ENCODE peak calls at places on chromosomes 13 and 19, in five cellular contexts. W, S, C, N and L are unnamed samples.

GRCh38 chr13:44301639-44302015 is 72.0 kb upstream of the SERP2 start:
- DNase-seq in S (no peak), W (no peak), C (no peak), N (no peak), L (no peak)

GRCh38 chr13:63455938-63456337 is 2040.3 kb upstream of the PCDH20 start:
- DNase-seq in W (no peak), S (no peak), N (no peak), C (no peak), L (no peak)

GRCh38 chr13:75480691-75481175 is 1.2 kb downstream of the TBC1D4 start:
- DNase-seq in W (no peak), C (peak; percentile 31), N (peak; percentile 54), S (peak; percentile 28), L (peak; percentile 76)

GRCh38 chr13:44243198-44243852 is 130.3 kb upstream of the SERP2 start:
- DNase-seq in S (no peak), C (peak; percentile 61), N (peak; percentile 16), W (no peak), L (peak; percentile 84)

GRCh38 chr19:30170081-30170480 is 202.1 kb upstream of the ZNF536 start:
- DNase-seq in S (no peak), W (no peak), C (no peak), N (no peak), L (no peak)

GRCh38 chr19:10335149-10336053 is 2.1 kb upstream of the RAVER1 start:
- DNase-seq in C (no peak), S (no peak), W (no peak), N (no peak), L (no peak)

GRCh38 chr13:43730642-43731041 is 56.1 kb downstream of the ENOX1 start:
- DNase-seq in C (no peak), N (no peak), W (no peak), S (no peak), L (no peak)

GRCh38 chr19:7901337-7901736 is 2.3 kb upstream of the MAP2K7 start:
- DNase-seq in C (no peak), N (no peak), S (no peak), W (no peak), L (no peak)

GRCh38 chr19:1266116-1266817 is 2.9 kb upstream of the CIRBP start:
- DNase-seq in S (peak; percentile 73), W (no peak), C (peak; percentile 96), N (peak; percentile 94), L (peak; percentile 93)

GRCh38 chr19:18156841-18157464 is 4.0 kb downstream of the PIK3R2 start:
- DNase-seq in S (peak; percentile 68), W (no peak), N (no peak), C (peak; percentile 17), L (no peak)

GRCh38 chr13:104592127-104592526 is 1525.9 kb upstream of the SLC10A2 start:
- DNase-seq in S (no peak), C (no peak), W (no peak), N (no peak), L (no peak)

GRCh38 chr19:27746691-27747380 is 1466.1 kb downstream of the UQCRFS1 start:
- DNase-seq in C (peak; percentile 23), N (no peak), W (no peak), S (peak; percentile 19), L (peak; percentile 0)
- TF ChIP-seq CTCF in C (no peak), N (no peak), W (peak; percentile 67), S (no peak), L (no peak)

GRCh38 chr19:51097796-51098195 is 10.4 kb downstream of the CTU1 start:
- DNase-seq in N (peak; percentile 26), C (no peak), S (no peak), W (no peak), L (no peak)

GRCh38 chr19:51097166-51097736 is 11.0 kb downstream of the CTU1 start:
- DNase-seq in N (peak; percentile 90), W (no peak), S (no peak), C (peak; percentile 72), L (peak; percentile 72)

GRCh38 chr19:51099070-51099382 is 9.2 kb downstream of the CTU1 start:
- DNase-seq in W (no peak), N (no peak), S (no peak), C (no peak), L (no peak)

GRCh38 chr19:51096473-51097165 is 11.6 kb downstream of the CTU1 start:
- DNase-seq in N (peak; percentile 29), W (no peak), C (no peak), S (no peak), L (no peak)

GRCh38 chr19:51098366-51099069 is 9.7 kb downstream of the CTU1 start:
- DNase-seq in S (no peak), W (no peak), N (no peak), C (peak; percentile 25), L (no peak)
- TF ChIP-seq CTCF in S (no peak), W (no peak), N (no peak), C (no peak), L (no peak)

GRCh38 chr13:51895906-51896888 is 34.4 kb downstream of the CCDC70 start:
- DNase-seq in W (peak; percentile 17), N (peak; percentile 76), S (no peak), C (peak; percentile 38), L (peak; percentile 68)
- TF ChIP-seq CTCF in W (peak; percentile 86), N (peak; percentile 88), S (no peak), C (peak; percentile 42), L (peak; percentile 74)

GRCh38 chr13:22761709-22762108 is 419.1 kb upstream of the SGCG start:
- DNase-seq in N (no peak), C (no peak), W (no peak), S (no peak), L (no peak)

GRCh38 chr13:22758245-22758644 is 422.5 kb upstream of the SGCG start:
- DNase-seq in N (no peak), C (no peak), W (no peak), S (no peak), L (no peak)

GRCh38 chr13:22757530-22758120 is 423.2 kb upstream of the SGCG start:
- DNase-seq in C (no peak), S (no peak), N (no peak), W (no peak), L (no peak)
- TF ChIP-seq CTCF in C (no peak), S (peak; percentile 44), N (no peak), W (peak; percentile 22), L (no peak)

GRCh38 chr13:24196593-24197197 is 36.2 kb downstream of the SPATA13 start:
- DNase-seq in W (no peak), N (no peak), S (no peak), C (no peak), L (no peak)

GRCh38 chr13:24192036-24192810 is 31.7 kb downstream of the SPATA13 start:
- DNase-seq in C (no peak), S (no peak), W (no peak), N (no peak), L (no peak)

GRCh38 chr13:24195626-24196025 is 35.1 kb downstream of the SPATA13 start:
- DNase-seq in N (no peak), W (no peak), S (no peak), C (no peak), L (no peak)

GRCh38 chr13:24194447-24194846 is 33.9 kb downstream of the SPATA13 start:
- DNase-seq in C (no peak), N (no peak), S (no peak), W (no peak), L (no peak)

GRCh38 chr13:24192811-24193162 is 32.3 kb downstream of the SPATA13 start:
- DNase-seq in S (no peak), C (no peak), N (no peak), W (no peak), L (no peak)
- TF ChIP-seq CTCF in S (no peak), C (no peak), N (no peak), W (no peak), L (no peak)